ENCODE peak calls at places on chromosomes 11 and 22, in six cellular contexts. H, W, L, T, B and M are unnamed samples. For H3K36me3 and H3K27me3, the result is how much of the 10 kb centered on the place peaks cover.

GRCh38 chr22:26436903-26437515 is 7.9 kb downstream of the ASPHD2 start:
- DNase-seq in H (no peak), W (peak), L (no peak), T (no peak), B (no peak), M (no peak)

GRCh38 chr11:30258679-30259078 is 27.9 kb downstream of the FSHB start:
- DNase-seq in H (no peak), W (no peak), L (no peak), T (no peak), B (no peak), M (no peak)

GRCh38 chr11:16779436-16779835 is 41.0 kb downstream of the C11orf58 start:
- DNase-seq in H (no peak), W (no peak), L (no peak), T (no peak), B (no peak), M (no peak)

GRCh38 chr22:38923463-38924196 is 33.8 kb upstream of the APOBEC3A start:
- DNase-seq in H (peak), W (peak), L (peak), T (peak), B (peak), M (peak)

GRCh38 chr11:65538232-65538914 is 13.5 kb downstream of the SCYL1 start:
- DNase-seq in H (no peak), W (no peak), L (no peak), T (no peak), B (no peak), M (no peak)

GRCh38 chr11:75298191-75298590 is 53.3 kb downstream of the ARRB1 start:
- DNase-seq in H (no peak), W (no peak), L (no peak), T (no peak), B (no peak), M (no peak)

GRCh38 chr11:45090607-45091006 is 55.8 kb upstream of the PRDM11 start:
- DNase-seq in H (no peak), W (no peak), L (no peak), T (no peak), B (no peak), M (no peak)

GRCh38 chr11:122677256-122677655 is 21.7 kb downstream of the UBASH3B start:
- DNase-seq in H (no peak), W (no peak), L (no peak), T (no peak), B (no peak), M (no peak)

GRCh38 chr11:7449196-7449840 is 36.0 kb upstream of the OLFML1 start:
- DNase-seq in H (no peak), W (no peak), L (no peak), T (no peak), B (no peak), M (no peak)

GRCh38 chr11:7451520-7451919 is 33.8 kb upstream of the OLFML1 start:
- DNase-seq in H (no peak), W (no peak), L (no peak), T (no peak), B (no peak), M (no peak)

GRCh38 chr11:7450836-7451235 is 34.5 kb upstream of the OLFML1 start:
- DNase-seq in H (no peak), W (no peak), L (no peak), T (no peak), B (no peak), M (no peak)

GRCh38 chr11:7449841-7450214 is 35.5 kb upstream of the OLFML1 start:
- DNase-seq in H (peak), W (no peak), L (no peak), T (no peak), B (no peak), M (no peak)

DNA sequence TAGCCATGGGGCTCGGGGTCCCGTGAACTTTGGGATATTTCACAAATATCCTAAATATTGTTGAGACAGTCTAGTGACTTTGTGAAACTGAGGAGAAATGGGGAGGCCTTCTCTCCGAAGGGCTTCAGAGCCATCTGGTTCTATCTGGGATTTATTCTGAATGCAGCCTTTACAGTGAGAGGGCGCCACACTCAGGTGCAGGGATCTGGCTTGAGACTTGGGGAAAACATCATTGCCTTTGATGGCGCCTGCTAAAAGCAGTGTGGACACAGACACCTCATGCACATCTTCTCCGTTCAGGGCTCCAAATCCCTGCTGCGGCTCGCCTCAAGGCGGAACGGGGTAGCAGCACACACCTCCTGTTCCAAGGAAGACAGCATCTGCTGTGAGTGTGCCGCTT is 37.2 kb upstream of the OLFML1 start:
- DNase-seq in H (no peak), W (no peak), L (no peak), T (no peak), B (no peak), M (no peak)
- TF ChIP-seq CTCF in H (no peak), W (no peak), L (no peak), T (no peak), B (no peak), M (no peak)

DNA sequence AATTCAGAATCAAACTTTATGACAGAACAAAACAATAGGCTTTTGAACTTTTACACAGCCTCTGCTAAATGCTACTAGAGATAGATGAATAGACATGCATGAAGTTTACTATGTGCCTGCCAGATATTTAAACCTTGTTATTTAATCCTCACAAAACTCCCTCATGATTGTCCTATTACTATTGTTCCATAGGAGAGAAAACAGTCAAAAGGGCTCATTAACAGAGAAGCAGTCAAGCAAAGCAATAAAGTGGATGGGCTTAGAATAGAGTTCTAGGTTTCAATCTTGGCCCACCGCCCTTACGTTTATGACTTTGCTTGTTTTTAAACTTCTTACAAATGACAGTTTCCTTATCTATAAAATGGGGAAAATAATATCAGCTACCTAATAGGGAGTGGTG is 12.9 kb downstream of the CWC15 start:
- DNase-seq in H (no peak), W (no peak), L (no peak), T (no peak), B (no peak), M (no peak)
- H3K36me3 ChIP-seq in H (under half), W (under half), L (under half), T (half or more), B (under half), M (under half)

DNA sequence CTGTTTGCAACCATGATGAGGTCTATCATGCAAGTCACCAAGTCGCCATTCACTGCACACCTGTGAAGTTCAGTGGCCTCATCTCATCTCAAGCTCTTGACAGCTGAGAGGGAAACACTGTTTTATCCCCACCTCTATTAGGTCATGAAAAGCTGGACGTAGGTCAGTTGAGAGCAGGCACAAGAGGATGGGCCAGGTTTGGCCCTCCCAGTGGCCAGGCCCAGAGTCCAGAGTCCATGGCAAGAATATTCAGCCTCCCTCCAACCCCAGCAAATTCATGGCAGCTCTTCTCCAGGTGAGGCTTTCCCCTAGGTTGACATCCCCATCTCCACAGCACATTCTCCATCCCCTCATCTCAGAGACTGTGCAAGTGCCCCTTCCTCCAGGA is 22.0 kb upstream of the ISX start:
- DNase-seq in H (no peak), W (no peak), L (no peak), T (no peak), B (no peak), M (no peak)
- H3K27me3 ChIP-seq in H (under half), W (under half), L (under half), T (half or more), B (under half), M (under half)

DNA sequence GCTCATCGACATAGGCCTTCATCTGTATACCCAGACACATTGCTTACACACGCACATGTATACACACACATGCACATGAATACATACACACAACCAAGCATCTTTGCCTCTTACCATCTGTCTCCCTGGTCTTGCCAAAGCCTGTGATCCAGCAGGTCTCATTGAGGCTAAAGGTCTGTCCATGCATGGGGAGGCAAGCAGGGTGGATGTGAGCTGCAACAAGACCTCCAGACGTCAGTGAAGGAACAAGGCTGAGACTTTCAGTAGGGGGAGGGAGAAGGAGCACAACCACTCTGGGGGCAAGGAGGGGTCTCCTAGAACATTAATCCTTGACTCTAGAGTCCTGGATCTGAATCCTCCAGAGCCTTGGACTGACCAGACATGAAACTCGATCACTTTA is 23.7 kb downstream of the TMPRSS13 start:
- DNase-seq in H (no peak), W (no peak), L (no peak), T (no peak), B (no peak), M (no peak)
- TF ChIP-seq CTCF in H (no peak), W (no peak), L (no peak), T (no peak), B (no peak), M (no peak)

GRCh38 chr11:3669742-3670183 is 1.4 kb downstream of the CHRNA10 start:
- DNase-seq in H (no peak), W (no peak), L (peak), T (peak), B (peak), M (no peak)
- H3K36me3 ChIP-seq in H (under half), W (under half), L (under half), T (half or more), B (under half), M (under half)